ENCODE peak calls at places on chromosomes 12 and 14, in ten cellular contexts. A is uterus, H is breast epithelium, O is stomach, F is body of pancreas, P is IMR-90, G is heart left ventricle, Z is HCT116, L is ovary, N is endothelial cell of umbilical vein. U is an unnamed sample. For H3K27me3, the result is how much of the 10 kb centered on the place peaks cover.

GRCh38 chr14:50718949-50719348 is 50.8 kb upstream of the SAV1 start:
- DNase-seq in N (no peak), Z (no peak), L (no peak), A (no peak), F (no peak), G (no peak), P (no peak), H (no peak), O (no peak), U (no peak)

GRCh38 chr14:23449314-23449713 is 13.9 kb upstream of the MYH7 start:
- DNase-seq in O (no peak), Z (no peak), L (no peak), H (no peak), N (no peak), P (no peak), A (no peak), F (no peak), G (no peak), U (no peak)

GRCh38 chr14:62138593-62138992 is 376.4 kb downstream of the SNAPC1 start:
- DNase-seq in Z (no peak), H (no peak), P (peak), N (no peak), G (no peak), O (no peak), L (no peak), F (no peak), A (no peak), U (no peak)

GRCh38 chr14:77307099-77307496 is 13.6 kb downstream of the POMT2 start:
- DNase-seq in N (peak), H (no peak), L (no peak), O (no peak), G (no peak), A (no peak), F (no peak), Z (no peak), P (peak), U (no peak)

GRCh38 chr14:98580131-98580678 is 691.8 kb downstream of the BCL11B start:
- DNase-seq in P (no peak), L (no peak), O (no peak), N (no peak), H (no peak), F (no peak), A (no peak), Z (no peak), G (no peak), U (no peak)

GRCh38 chr12:22543246-22544037 is 900 bp downstream of the C2CD5 start:
- DNase-seq in O (peak), N (peak), Z (no peak), A (peak), H (peak), G (peak), P (peak), F (peak), L (peak), U (peak)

GRCh38 chr12:120367252-120367923 is 1.6 kb downstream of the MSI1 start:
- DNase-seq in A (no peak), L (no peak), F (peak), O (no peak), P (no peak), Z (no peak), N (no peak), H (no peak), G (no peak), U (no peak)

GRCh38 chr12:58886474-58886873 is 33.8 kb downstream of the LRIG3 start:
- DNase-seq in Z (no peak), P (no peak), G (no peak), F (no peak), L (no peak), H (no peak), O (no peak), A (no peak), N (no peak), U (no peak)

GRCh38 chr14:104641753-104642539 is 37.4 kb upstream of the TMEM179 start:
- DNase-seq in P (no peak), A (no peak), F (no peak), Z (no peak), G (no peak), O (no peak), L (no peak), H (no peak), N (no peak), U (peak)

GRCh38 chr14:99672506-99673327 is 11.4 kb upstream of the CYP46A1 start:
- DNase-seq in O (no peak), P (no peak), H (no peak), N (no peak), F (no peak), A (no peak), Z (no peak), L (no peak), G (no peak), U (peak)

GRCh38 chr14:72549026-72549425 is 344.9 kb downstream of the DPF3 start:
- DNase-seq in P (peak), A (no peak), O (no peak), F (no peak), N (no peak), Z (no peak), L (no peak), G (no peak), H (no peak), U (no peak)

GRCh38 chr12:112919131-112919530 is 12.4 kb downstream of the OAS1 start:
- DNase-seq in F (no peak), P (no peak), Z (no peak), H (no peak), G (no peak), O (no peak), A (no peak), L (no peak), N (no peak), U (no peak)

GRCh38 chr12:34292736-34293625 is 270.7 kb downstream of the ALG10 start:
- DNase-seq in Z (no peak), F (peak), N (no peak), H (no peak), G (no peak), P (no peak), A (peak), O (no peak), L (peak), U (peak)

GRCh38 chr14:29637406-29637805 is 290.2 kb downstream of the PRKD1 start:
- DNase-seq in P (peak), A (no peak), G (peak), O (peak), H (peak), L (peak), N (peak), F (peak), Z (no peak), U (no peak)

GRCh38 chr12:21894792-21895392 is 46.3 kb downstream of the ABCC9 start:
- DNase-seq in N (no peak), G (no peak), O (no peak), P (peak), Z (no peak), L (no peak), H (no peak), A (no peak), F (no peak), U (no peak)

GRCh38 chr14:50397461-50398196 is 948 bp upstream of the CDKL1 start:
- DNase-seq in A (peak), L (peak), O (no peak), F (peak), H (no peak), N (no peak), Z (no peak), G (no peak), P (no peak), U (no peak)

GRCh38 chr12:78951746-78952532 is 87.4 kb downstream of the SYT1 start:
- DNase-seq in P (no peak), H (no peak), A (no peak), N (peak), G (no peak), Z (no peak), L (no peak), O (no peak), F (no peak), U (no peak)

GRCh38 chr12:54019111-54019811 is 9.0 kb upstream of the HOXC6 start:
- DNase-seq in G (no peak), Z (no peak), L (peak), A (no peak), O (no peak), N (no peak), P (no peak), F (no peak), H (no peak), U (no peak)

GRCh38 chr14:71142375-71143038 is 235.2 kb downstream of the PCNX1 start:
- DNase-seq in H (no peak), F (no peak), P (peak), L (no peak), A (no peak), N (peak), G (no peak), O (no peak), Z (no peak), U (no peak)

GRCh38 chr12:50132505-50133135 is 20.6 kb downstream of the COX14 start:
- DNase-seq in L (no peak), F (no peak), O (no peak), N (no peak), H (no peak), Z (no peak), G (no peak), P (peak), A (no peak), U (no peak)

GRCh38 chr12:113043240-113043639 is 13.3 kb upstream of the DTX1 start:
- DNase-seq in O (no peak), L (no peak), H (no peak), Z (no peak), F (peak), A (no peak), G (no peak), P (no peak), N (no peak), U (no peak)

GRCh38 chr12:117472983-117473382 is 111.6 kb upstream of the NOS1 start:
- DNase-seq in H (no peak), P (no peak), Z (peak), G (no peak), F (no peak), N (peak), O (no peak), L (no peak), A (no peak), U (peak)

GRCh38 chr12:44490181-44490580 is 385.9 kb downstream of the NELL2 start:
- DNase-seq in G (no peak), H (no peak), Z (no peak), O (no peak), P (no peak), L (no peak), A (no peak), F (no peak), N (no peak), U (no peak)

GRCh38 chr12:6204533-6205143 is 4.4 kb downstream of the CD9 start:
- DNase-seq in P (no peak), L (no peak), F (no peak), H (no peak), N (peak), O (no peak), Z (no peak), G (no peak), A (no peak), U (no peak)

GRCh38 chr12:1796515-1797010 is 23.8 kb upstream of the LRTM2 start:
- DNase-seq in L (no peak), A (peak), F (no peak), H (no peak), G (peak), N (peak), Z (no peak), O (peak), P (no peak), U (peak)

GRCh38 chr14:42374332-42374731 is 767.7 kb downstream of the LRFN5 start:
- DNase-seq in A (no peak), Z (no peak), H (no peak), L (no peak), N (no peak), G (no peak), O (no peak), F (no peak), P (no peak), U (no peak)

GRCh38 chr12:48995061-48995879 is 3.9 kb downstream of the DDN start:
- DNase-seq in N (peak), L (peak), H (peak), O (peak), G (peak), P (peak), Z (peak), F (peak), A (peak), U (peak)

GRCh38 chr12:6788972-6789905 is at the start of gene CD4:
- DNase-seq in A (no peak), P (no peak), G (peak), H (no peak), L (no peak), F (no peak), Z (no peak), N (no peak), O (no peak), U (peak)

GRCh38 chr14:95515080-95515489 is 1.4 kb downstream of the SYNE3 start:
- DNase-seq in O (no peak), Z (no peak), N (peak), P (no peak), A (no peak), H (no peak), F (peak), L (peak), G (peak), U (peak)

GRCh38 chr14:84961637-84962036 is 568.3 kb upstream of the FLRT2 start:
- DNase-seq in G (peak), N (no peak), A (no peak), L (no peak), P (no peak), Z (no peak), H (no peak), O (no peak), F (peak), U (no peak)

GRCh38 chr12:80624986-80625530 is 82.4 kb upstream of the MYF6 start:
- DNase-seq in F (no peak), Z (no peak), P (no peak), N (no peak), G (no peak), L (no peak), O (no peak), A (no peak), H (no peak), U (no peak)

GRCh38 chr14:105086833-105087307 is 21.6 kb upstream of the GPR132 start:
- DNase-seq in G (peak), Z (peak), N (peak), A (peak), O (peak), L (peak), P (peak), F (peak), H (peak), U (peak)

GRCh38 chr12:50934371-50934851 is 17.9 kb upstream of the HIGD1C start:
- DNase-seq in P (no peak), A (no peak), Z (no peak), N (no peak), G (no peak), L (no peak), O (no peak), F (no peak), H (no peak), U (no peak)

GRCh38 chr14:69149461-69150244 is 3.3 kb downstream of the DCAF5 start:
- DNase-seq in Z (no peak), L (no peak), N (peak), O (no peak), H (no peak), F (no peak), G (no peak), A (no peak), P (no peak), U (no peak)

GRCh38 chr12:52366738-52367485 is at the start of gene KRT85:
- DNase-seq in H (no peak), Z (no peak), A (no peak), F (no peak), G (no peak), L (no peak), N (no peak), O (no peak), P (no peak), U (peak)

GRCh38 chr12:123436017-123436964 is at the start of gene RILPL2:
- DNase-seq in F (peak), H (peak), O (peak), A (peak), P (peak), L (peak), Z (peak), G (peak), N (peak), U (peak)
- TF ChIP-seq POLR2A in F (no peak), H (peak), O (no peak), A (peak), P (no peak), L (peak), Z (no peak), G (no peak), N (no peak), U (peak)

GRCh38 chr14:37593496-37594237 is 1.4 kb downstream of the FOXA1 start:
- DNase-seq in G (no peak), N (no peak), P (no peak), H (no peak), A (no peak), Z (no peak), L (no peak), O (no peak), F (no peak), U (no peak)
- H3K27me3 ChIP-seq in G (half or more), N (half or more), P (half or more), H (under half), A (under half), Z (under half), L (under half), O (under half), F (under half), U (half or more)

GRCh38 chr12:102797513-102797912 is 119.5 kb downstream of the PAH start:
- DNase-seq in N (no peak), P (no peak), L (no peak), O (no peak), F (no peak), H (no peak), Z (no peak), A (no peak), G (no peak), U (no peak)

GRCh38 chr12:102800565-102800964 is 116.5 kb downstream of the PAH start:
- DNase-seq in O (no peak), G (no peak), A (no peak), H (no peak), Z (no peak), N (no peak), P (no peak), L (no peak), F (no peak), U (no peak)

GRCh38 chr12:102799229-102799628 is 117.8 kb downstream of the PAH start:
- DNase-seq in P (no peak), O (no peak), G (no peak), N (no peak), Z (no peak), H (no peak), F (no peak), A (no peak), L (no peak), U (no peak)
- TF ChIP-seq POLR2A in P (no peak), O (no peak), G (no peak), N (no peak), Z (no peak), H (no peak), F (no peak), A (no peak), L (no peak), U (no peak)

GRCh38 chr12:90074086-90074485 is 365.4 kb upstream of the ATP2B1 start:
- DNase-seq in G (no peak), O (no peak), Z (no peak), H (no peak), A (no peak), N (no peak), F (no peak), L (no peak), P (no peak), U (no peak)
- H3K27me3 ChIP-seq in G (under half), O (under half), Z (under half), H (under half), A (under half), N (under half), F (under half), L (under half), P (under half), U (under half)

GRCh38 chr12:56635539-56636117 is 5.5 kb upstream of the BAZ2A start:
- DNase-seq in Z (no peak), N (peak), H (no peak), P (no peak), L (no peak), G (no peak), O (no peak), A (no peak), F (no peak), U (peak)

GRCh38 chr12:56634837-56635538 is 4.9 kb upstream of the BAZ2A start:
- DNase-seq in L (peak), O (peak), H (peak), P (peak), N (peak), Z (peak), G (peak), F (peak), A (peak), U (peak)

GRCh38 chr12:56637621-56638020 is 7.5 kb upstream of the BAZ2A start:
- DNase-seq in L (no peak), A (no peak), G (no peak), F (no peak), H (no peak), N (no peak), P (no peak), O (no peak), Z (no peak), U (no peak)

GRCh38 chr12:56636675-56637540 is 6.8 kb upstream of the BAZ2A start:
- DNase-seq in Z (peak), P (peak), O (peak), N (peak), F (peak), G (peak), H (peak), L (peak), A (peak), U (peak)

GRCh38 chr12:56636118-56636674 is 6.1 kb upstream of the BAZ2A start:
- DNase-seq in F (peak), H (peak), L (peak), N (peak), A (peak), P (peak), G (peak), Z (peak), O (peak), U (peak)
- TF ChIP-seq POLR2A in F (peak), H (peak), L (peak), N (peak), A (peak), P (peak), G (peak), Z (no peak), O (peak), U (no peak)

DNA sequence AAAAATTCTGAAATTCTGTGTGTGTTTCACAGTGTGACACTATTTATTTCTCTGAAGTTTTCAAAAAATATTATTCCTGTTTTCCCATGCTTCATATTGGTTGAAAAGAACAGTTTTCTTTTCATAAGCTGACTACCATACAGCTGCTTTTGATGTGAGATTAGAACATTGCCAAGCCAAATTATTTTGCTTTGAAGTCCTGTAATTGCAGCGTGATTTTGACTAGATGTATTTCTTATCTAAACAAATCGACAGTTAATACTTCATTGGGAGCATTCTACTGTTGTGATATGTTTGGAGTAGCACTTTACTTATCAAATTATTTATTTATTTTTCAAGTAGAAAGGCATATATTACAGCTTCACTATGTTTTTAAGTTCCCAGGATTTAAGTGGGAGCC is 132.0 kb downstream of the DACT1 start:
- DNase-seq in N (no peak), G (no peak), L (no peak), P (no peak), O (no peak), Z (no peak), H (no peak), F (no peak), A (no peak), U (no peak)
- H3K27me3 ChIP-seq in N (under half), G (under half), L (under half), P (under half), O (under half), Z (under half), H (under half), F (under half), A (under half), U (under half)

DNA sequence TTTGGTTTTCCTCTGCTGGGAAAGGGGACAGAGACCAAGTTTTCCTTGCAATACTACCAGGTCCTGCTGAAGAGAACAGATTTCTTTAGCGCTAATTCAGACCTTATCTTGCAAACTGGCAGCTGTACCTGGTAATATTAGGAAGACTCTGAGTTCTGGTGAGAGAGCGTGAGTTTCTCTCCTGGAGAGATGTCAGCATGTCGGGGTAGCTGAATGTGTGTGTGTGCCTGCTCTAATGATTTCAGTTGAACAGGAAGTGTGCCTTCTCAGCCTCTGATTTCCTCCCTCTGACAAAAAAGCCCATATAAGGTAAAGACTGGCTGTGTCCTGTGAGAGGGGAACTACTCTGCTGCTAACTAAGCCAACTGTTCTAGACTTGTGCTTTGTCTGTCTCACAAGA is 10.3 kb upstream of the ERP27 start:
- DNase-seq in O (no peak), G (no peak), A (peak), P (peak), F (peak), H (no peak), N (peak), Z (no peak), L (peak), U (no peak)
- TF ChIP-seq POLR2A in O (no peak), G (no peak), A (peak), P (peak), F (no peak), H (no peak), N (peak), Z (no peak), L (peak), U (no peak)

DNA sequence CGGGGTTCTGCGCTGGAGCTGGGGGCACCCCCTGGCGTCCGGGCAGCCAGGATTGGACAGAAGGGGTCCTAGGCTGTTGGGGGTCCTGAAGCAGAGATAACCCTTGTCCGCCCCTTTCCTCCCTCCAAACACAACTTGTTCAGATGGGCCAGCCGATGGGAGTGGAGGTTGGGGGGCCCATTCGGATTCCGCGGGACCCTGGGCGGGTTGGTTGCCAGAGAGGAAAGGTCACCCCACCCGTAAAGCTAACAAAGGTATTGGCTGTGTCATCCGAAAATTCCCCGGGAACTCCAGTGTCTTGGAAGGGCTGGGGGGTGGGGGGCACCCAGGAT is 1.3 kb downstream of the FAM222A start:
- DNase-seq in Z (no peak), N (no peak), O (no peak), P (no peak), G (no peak), F (no peak), A (no peak), H (no peak), L (peak), U (no peak)
- H3K27me3 ChIP-seq in Z (under half), N (under half), O (under half), P (half or more), G (under half), F (under half), A (under half), H (under half), L (under half), U (half or more)

U was measured in spleen.